ENCODE peak calls at places on chromosome 15, in seven cellular contexts. One of them, this sample, is unnamed. For H3K4me1, the result is how much of the 10 kb centered on the place peaks cover.

GRCh38 chr15:74127255-74127953 is 3.0 kb upstream of the ISLR2 start:
- DNase-seq in H1: peak
- DNase-seq in mesendoderm: peak
- DNase-seq in trophoblast cell: peak
- DNase-seq in mesenchymal stem cell: peak
- DNase-seq in H9: peak
- DNase-seq in IMR-90: peak
- DNase-seq in this sample: peak

GRCh38 chr15:44710236-44711088 is 661 bp downstream of the PATL2 start:
- DNase-seq in H1: no peak
- DNase-seq in mesendoderm: peak
- DNase-seq in trophoblast cell: no peak
- DNase-seq in mesenchymal stem cell: peak
- DNase-seq in H9: no peak
- DNase-seq in IMR-90: peak
- DNase-seq in this sample: no peak

GRCh38 chr15:42744200-42744599 is 7.3 kb upstream of the CDAN1 start:
- DNase-seq in H1: no peak
- DNase-seq in mesendoderm: no peak
- DNase-seq in trophoblast cell: no peak
- DNase-seq in mesenchymal stem cell: no peak
- DNase-seq in H9: no peak
- DNase-seq in IMR-90: no peak
- DNase-seq in this sample: no peak

GRCh38 chr15:48645558-48646330 is at the start of gene FBN1:
- DNase-seq in H1: peak
- DNase-seq in mesendoderm: peak
- DNase-seq in trophoblast cell: peak
- DNase-seq in mesenchymal stem cell: peak
- DNase-seq in H9: peak
- DNase-seq in IMR-90: peak
- DNase-seq in this sample: peak

GRCh38 chr15:78244101-78244500 is 9.7 kb upstream of the ACSBG1 start:
- DNase-seq in H1: no peak
- DNase-seq in mesendoderm: no peak
- DNase-seq in trophoblast cell: no peak
- DNase-seq in mesenchymal stem cell: no peak
- DNase-seq in H9: no peak
- DNase-seq in IMR-90: no peak
- DNase-seq in this sample: no peak

GRCh38 chr15:96181873-96182301 is 148.6 kb upstream of the NR2F2 start:
- DNase-seq in H1: no peak
- DNase-seq in mesendoderm: peak
- DNase-seq in trophoblast cell: peak
- DNase-seq in mesenchymal stem cell: peak
- DNase-seq in H9: no peak
- DNase-seq in IMR-90: peak
- DNase-seq in this sample: no peak

GRCh38 chr15:55937040-55937439 is 56.4 kb downstream of the NEDD4 start:
- DNase-seq in H1: no peak
- DNase-seq in mesendoderm: no peak
- DNase-seq in trophoblast cell: no peak
- DNase-seq in mesenchymal stem cell: peak
- DNase-seq in H9: no peak
- DNase-seq in IMR-90: peak
- DNase-seq in this sample: no peak

GRCh38 chr15:74040115-74040850 is 42.1 kb downstream of the GOLGA6A start:
- DNase-seq in H1: peak
- DNase-seq in mesendoderm: peak
- DNase-seq in trophoblast cell: peak
- DNase-seq in mesenchymal stem cell: peak
- DNase-seq in H9: peak
- DNase-seq in IMR-90: peak
- DNase-seq in this sample: no peak

GRCh38 chr15:60520041-60520824 is 41.3 kb upstream of the ICE2 start:
- DNase-seq in H1: no peak
- DNase-seq in mesendoderm: peak
- DNase-seq in trophoblast cell: no peak
- DNase-seq in mesenchymal stem cell: no peak
- DNase-seq in H9: no peak
- DNase-seq in IMR-90: peak
- DNase-seq in this sample: no peak

GRCh38 chr15:36527512-36528162 is 51.8 kb upstream of the CDIN1 start:
- DNase-seq in H1: no peak
- DNase-seq in mesendoderm: no peak
- DNase-seq in trophoblast cell: no peak
- DNase-seq in mesenchymal stem cell: no peak
- DNase-seq in H9: no peak
- DNase-seq in IMR-90: no peak
- DNase-seq in this sample: no peak

GRCh38 chr15:51561271-51561670 is 61.3 kb downstream of the DMXL2 start:
- DNase-seq in H1: no peak
- DNase-seq in mesendoderm: peak
- DNase-seq in trophoblast cell: peak
- DNase-seq in mesenchymal stem cell: no peak
- DNase-seq in H9: peak
- DNase-seq in IMR-90: no peak
- DNase-seq in this sample: no peak
- H4K8ac ChIP-seq in H1: no peak
- H4K8ac ChIP-seq in mesendoderm: no peak
- H4K8ac ChIP-seq in trophoblast cell: no peak
- H4K8ac ChIP-seq in mesenchymal stem cell: no peak
- H4K8ac ChIP-seq in H9: no peak
- H4K8ac ChIP-seq in IMR-90: no peak
- H4K8ac ChIP-seq in this sample: peak

GRCh38 chr15:40904552-40905201 is 10.4 kb downstream of the VPS18 start:
- DNase-seq in H1: no peak
- DNase-seq in mesendoderm: no peak
- DNase-seq in trophoblast cell: no peak
- DNase-seq in mesenchymal stem cell: no peak
- DNase-seq in H9: no peak
- DNase-seq in IMR-90: no peak
- DNase-seq in this sample: no peak

GRCh38 chr15:40906947-40907802 is 12.9 kb downstream of the VPS18 start:
- DNase-seq in H1: no peak
- DNase-seq in mesendoderm: no peak
- DNase-seq in trophoblast cell: no peak
- DNase-seq in mesenchymal stem cell: peak
- DNase-seq in H9: peak
- DNase-seq in IMR-90: peak
- DNase-seq in this sample: no peak

GRCh38 chr15:40902605-40903561 is 8.6 kb downstream of the VPS18 start:
- DNase-seq in H1: no peak
- DNase-seq in mesendoderm: no peak
- DNase-seq in trophoblast cell: peak
- DNase-seq in mesenchymal stem cell: peak
- DNase-seq in H9: no peak
- DNase-seq in IMR-90: no peak
- DNase-seq in this sample: no peak

GRCh38 chr15:40908095-40908494 is 13.8 kb downstream of the VPS18 start:
- DNase-seq in H1: no peak
- DNase-seq in mesendoderm: no peak
- DNase-seq in trophoblast cell: no peak
- DNase-seq in mesenchymal stem cell: no peak
- DNase-seq in H9: peak
- DNase-seq in IMR-90: no peak
- DNase-seq in this sample: no peak

DNA sequence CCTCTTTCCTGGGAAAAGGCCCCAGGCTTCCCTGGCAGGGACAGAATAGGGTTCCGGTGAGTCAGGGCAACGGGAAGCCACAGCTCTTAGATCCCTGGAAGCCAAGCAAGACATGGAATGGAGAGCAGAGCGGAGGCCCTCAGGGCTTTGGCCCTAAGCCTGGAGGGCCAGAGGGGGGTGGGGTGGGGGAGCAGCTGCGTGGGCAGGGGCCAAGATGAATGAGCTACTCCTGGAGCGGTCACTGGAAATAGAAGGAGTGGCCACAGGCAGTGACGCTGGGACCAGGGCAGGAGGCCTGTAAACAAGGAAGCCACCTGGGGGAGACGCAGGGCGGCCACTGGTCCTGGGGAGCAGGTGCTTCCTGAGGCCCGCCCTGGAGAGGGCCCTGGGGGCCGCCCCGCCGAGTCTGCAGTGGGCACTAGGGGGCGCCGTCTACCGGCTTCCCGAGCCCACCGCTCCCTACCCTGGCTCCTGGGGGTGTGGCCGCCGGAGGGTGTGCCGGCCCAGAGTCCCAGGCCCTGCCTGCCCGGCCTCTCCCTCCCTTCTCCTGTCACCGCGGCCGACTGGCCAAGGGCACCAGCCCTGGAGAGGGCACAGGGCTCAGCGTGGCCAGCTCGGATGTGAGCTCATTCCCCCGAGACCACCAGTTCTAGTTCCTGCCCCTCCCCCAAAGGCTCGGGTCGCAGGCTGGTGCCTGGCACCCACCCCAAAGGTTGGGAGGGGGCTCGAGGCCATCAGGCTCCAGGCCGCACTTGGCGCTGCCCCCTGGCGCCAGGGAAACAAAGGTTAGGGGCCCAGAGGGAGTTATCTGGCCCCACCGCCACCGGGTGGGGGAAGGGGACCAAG is 12.1 kb downstream of the VPS18 start:
- DNase-seq in H1: peak
- DNase-seq in mesendoderm: peak
- DNase-seq in trophoblast cell: peak
- DNase-seq in mesenchymal stem cell: peak
- DNase-seq in H9: peak
- DNase-seq in IMR-90: peak
- DNase-seq in this sample: no peak
- H3K4me1 ChIP-seq in H1: under half
- H3K4me1 ChIP-seq in mesendoderm: under half
- H3K4me1 ChIP-seq in trophoblast cell: under half
- H3K4me1 ChIP-seq in mesenchymal stem cell: under half
- H3K4me1 ChIP-seq in H9: under half
- H3K4me1 ChIP-seq in IMR-90: under half
- H3K4me1 ChIP-seq in this sample: under half

GRCh38 chr15:67406257-67406861 is 114.6 kb upstream of the C15orf61 start:
- DNase-seq in H1: no peak
- DNase-seq in mesendoderm: peak
- DNase-seq in trophoblast cell: no peak
- DNase-seq in mesenchymal stem cell: peak
- DNase-seq in H9: no peak
- DNase-seq in IMR-90: peak
- DNase-seq in this sample: no peak
- H3K18ac ChIP-seq in H1: no peak
- H3K18ac ChIP-seq in mesendoderm: no peak
- H3K18ac ChIP-seq in trophoblast cell: no peak
- H3K18ac ChIP-seq in mesenchymal stem cell: no peak
- H3K18ac ChIP-seq in H9: no peak
- H3K18ac ChIP-seq in IMR-90: no peak
- H3K18ac ChIP-seq in this sample: no peak

GRCh38 chr15:99621767-99622166 is 56.0 kb downstream of the MEF2A start:
- DNase-seq in H1: no peak
- DNase-seq in mesendoderm: no peak
- DNase-seq in trophoblast cell: no peak
- DNase-seq in mesenchymal stem cell: no peak
- DNase-seq in H9: no peak
- DNase-seq in IMR-90: no peak
- DNase-seq in this sample: no peak
- H4K8ac ChIP-seq in H1: no peak
- H4K8ac ChIP-seq in mesendoderm: no peak
- H4K8ac ChIP-seq in trophoblast cell: no peak
- H4K8ac ChIP-seq in mesenchymal stem cell: no peak
- H4K8ac ChIP-seq in H9: no peak
- H4K8ac ChIP-seq in IMR-90: no peak
- H4K8ac ChIP-seq in this sample: no peak

GRCh38 chr15:90660195-90660995 is 56.8 kb upstream of the BLM start:
- DNase-seq in H1: no peak
- DNase-seq in mesendoderm: peak
- DNase-seq in trophoblast cell: peak
- DNase-seq in mesenchymal stem cell: peak
- DNase-seq in H9: peak
- DNase-seq in IMR-90: peak
- DNase-seq in this sample: no peak
- H3K4me1 ChIP-seq in H1: under half
- H3K4me1 ChIP-seq in mesendoderm: under half
- H3K4me1 ChIP-seq in trophoblast cell: under half
- H3K4me1 ChIP-seq in mesenchymal stem cell: under half
- H3K4me1 ChIP-seq in H9: under half
- H3K4me1 ChIP-seq in IMR-90: under half
- H3K4me1 ChIP-seq in this sample: under half

This sample was measured in neuronal stem cell.